ENCODE peak calls at places on chromosomes 2 and 18, in five cellular contexts. V is SK-N-SH, O is endothelial cell of umbilical vein, H is neural progenitor cell, C is GM23248. Y is an unnamed sample.
A peak's percentile ranks its signal among the peaks of the same experiment; 100 is the strongest.

GRCh38 chr2:128494640-128495321 is 176.1 kb upstream of the HS6ST1 start:
- DNase-seq in C (no peak), H (no peak), V (peak; percentile 47), O (peak; percentile 3), Y (no peak)

GRCh38 chr2:6877402-6878305 is at the start of gene RSAD2:
- DNase-seq in C (peak; percentile 66), V (no peak), O (peak; percentile 37), H (no peak), Y (peak; percentile 79)

GRCh38 chr18:70454705-70455322 is 166.0 kb downstream of the SOCS6 start:
- DNase-seq in C (peak; percentile 85), O (peak; percentile 67), H (peak; percentile 71), V (peak; percentile 55), Y (peak; percentile 60)

GRCh38 chr18:69763002-69763401 is 184.7 kb downstream of the CD226 start:
- DNase-seq in O (no peak), C (no peak), V (no peak), H (no peak), Y (no peak)

GRCh38 chr2:173355132-173355865 is 627 bp downstream of the CDCA7 start:
- DNase-seq in C (peak; percentile 70), H (peak; percentile 70), V (peak; percentile 79), O (peak; percentile 77), Y (peak; percentile 30)

GRCh38 chr2:109260886-109261700 is 132.1 kb downstream of the SH3RF3 start:
- DNase-seq in C (peak; percentile 49), O (no peak), V (no peak), H (peak; percentile 32), Y (peak; percentile 28)

GRCh38 chr2:236939751-236940229 is 145.9 kb upstream of the COPS8 start:
- DNase-seq in H (no peak), V (no peak), C (peak; percentile 65), O (peak; percentile 94), Y (no peak)

GRCh38 chr18:49399003-49399402 is 61.4 kb downstream of the DYM start:
- DNase-seq in C (no peak), H (no peak), V (peak; percentile 4), O (peak; percentile 74), Y (no peak)

GRCh38 chr2:12288048-12288447 is 428.7 kb upstream of the TRIB2 start:
- DNase-seq in O (no peak), H (no peak), V (no peak), C (no peak), Y (no peak)

GRCh38 chr2:238462782-238463396 is 36.2 kb downstream of the ASB1 start:
- DNase-seq in O (peak; percentile 63), C (peak; percentile 65), H (peak; percentile 48), V (peak; percentile 69), Y (peak; percentile 77)

GRCh38 chr2:158493458-158493857 is 36.7 kb downstream of the PKP4 start:
- DNase-seq in H (peak; percentile 12), V (no peak), O (no peak), C (no peak), Y (no peak)

GRCh38 chr2:171134624-171135230 is 26.0 kb downstream of the TLK1 start:
- DNase-seq in O (no peak), V (no peak), H (peak; percentile 28), C (no peak), Y (no peak)

GRCh38 chr18:37956902-37957301 is 391.3 kb upstream of the CELF4 start:
- DNase-seq in V (no peak), C (no peak), O (no peak), H (no peak), Y (no peak)

GRCh38 chr2:10258726-10259125 is 44.0 kb upstream of the HPCAL1 start:
- DNase-seq in C (no peak), O (no peak), V (no peak), H (no peak), Y (no peak)

GRCh38 chr2:10257036-10257435 is 45.7 kb upstream of the HPCAL1 start:
- DNase-seq in C (no peak), V (no peak), H (no peak), O (no peak), Y (no peak)

GRCh38 chr2:10258326-10258725 is 44.4 kb upstream of the HPCAL1 start:
- DNase-seq in O (no peak), H (no peak), C (no peak), V (no peak), Y (no peak)

GRCh38 chr2:10257500-10258147 is 45.1 kb upstream of the HPCAL1 start:
- DNase-seq in C (no peak), O (no peak), H (no peak), V (no peak), Y (no peak)

GRCh38 chr2:10260130-10260529 is 42.6 kb upstream of the HPCAL1 start:
- DNase-seq in H (no peak), O (no peak), V (no peak), C (peak; percentile 52), Y (no peak)
- H3K9ac ChIP-seq in H (no peak overlapping the region), O (no peak overlapping the region), V (no peak overlapping the region), C (no peak overlapping the region), Y (no peak overlapping the region)

DNA sequence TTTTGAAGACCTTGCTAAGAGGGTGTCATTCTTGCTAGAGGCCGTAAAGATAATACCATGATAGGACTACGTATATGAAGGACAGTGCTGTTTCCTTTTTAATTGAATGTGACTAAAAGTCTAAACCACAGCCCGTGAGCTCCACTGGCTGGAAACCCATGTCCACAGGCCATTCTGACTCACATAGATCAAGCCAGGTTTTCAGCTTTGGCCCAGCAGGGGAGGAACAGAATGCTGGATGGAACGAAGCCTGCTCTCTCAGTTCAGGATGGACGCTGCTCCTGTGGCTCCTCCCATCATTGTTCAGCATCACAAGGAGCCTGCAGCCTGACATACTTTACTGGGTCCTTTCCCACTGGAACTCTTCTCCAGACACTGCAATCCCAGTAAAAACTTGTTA is 47.6 kb downstream of the ALPK2 start:
- DNase-seq in C (peak; percentile 98), H (no peak), V (no peak), O (no peak), Y (no peak)
- H3K9ac ChIP-seq in C (peak overlapping the region; percentile 39), H (no peak overlapping the region), V (peak overlapping the region; percentile 29), O (no peak overlapping the region), Y (no peak overlapping the region)

DNA sequence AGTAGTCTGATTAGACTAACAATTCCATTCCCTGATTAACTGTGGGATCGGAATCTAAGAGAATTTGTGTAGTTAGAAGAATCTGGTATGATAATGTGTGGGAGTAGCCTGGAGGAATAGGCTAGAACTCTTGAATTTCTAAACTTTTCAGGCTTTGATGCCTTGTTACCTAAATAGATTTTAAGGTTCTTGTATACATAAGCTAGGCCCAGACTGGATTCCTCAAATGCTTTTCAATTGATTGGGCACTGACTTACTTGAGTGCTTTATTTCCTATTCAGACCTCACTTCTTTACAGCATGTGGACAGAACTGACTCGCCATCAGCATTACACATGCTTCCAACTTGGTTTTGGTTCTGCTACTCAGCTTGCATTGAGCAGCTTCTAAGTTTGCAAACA is 5.5 kb downstream of the PARD3B start:
- DNase-seq in V (no peak), O (no peak), C (peak; percentile 77), H (no peak), Y (no peak)
- H3K9ac ChIP-seq in V (no peak overlapping the region), O (no peak overlapping the region), C (peak overlapping the region; percentile 54), H (no peak overlapping the region), Y (no peak overlapping the region)

GRCh38 chr2:235605999-235606715 is 112.3 kb downstream of the AGAP1 start:
- DNase-seq in H (peak; percentile 21), V (peak; percentile 63), C (peak; percentile 86), O (no peak), Y (no peak)

GRCh38 chr2:235603659-235604058 is 109.8 kb downstream of the AGAP1 start:
- DNase-seq in H (no peak), O (no peak), C (no peak), V (no peak), Y (no peak)

GRCh38 chr2:235607541-235608199 is 113.8 kb downstream of the AGAP1 start:
- DNase-seq in O (no peak), V (no peak), H (no peak), C (peak; percentile 79), Y (no peak)

GRCh38 chr2:235608200-235608591 is 114.4 kb downstream of the AGAP1 start:
- DNase-seq in H (no peak), C (no peak), V (no peak), O (no peak), Y (no peak)

GRCh38 chr2:235605306-235605998 is 111.6 kb downstream of the AGAP1 start:
- DNase-seq in H (peak; percentile 94), C (peak; percentile 100), V (peak; percentile 89), O (peak; percentile 25), Y (no peak)
- H3K9ac ChIP-seq in H (no peak overlapping the region), C (peak overlapping the region; percentile 80), V (peak overlapping the region; percentile 1), O (no peak overlapping the region), Y (no peak overlapping the region)

DNA sequence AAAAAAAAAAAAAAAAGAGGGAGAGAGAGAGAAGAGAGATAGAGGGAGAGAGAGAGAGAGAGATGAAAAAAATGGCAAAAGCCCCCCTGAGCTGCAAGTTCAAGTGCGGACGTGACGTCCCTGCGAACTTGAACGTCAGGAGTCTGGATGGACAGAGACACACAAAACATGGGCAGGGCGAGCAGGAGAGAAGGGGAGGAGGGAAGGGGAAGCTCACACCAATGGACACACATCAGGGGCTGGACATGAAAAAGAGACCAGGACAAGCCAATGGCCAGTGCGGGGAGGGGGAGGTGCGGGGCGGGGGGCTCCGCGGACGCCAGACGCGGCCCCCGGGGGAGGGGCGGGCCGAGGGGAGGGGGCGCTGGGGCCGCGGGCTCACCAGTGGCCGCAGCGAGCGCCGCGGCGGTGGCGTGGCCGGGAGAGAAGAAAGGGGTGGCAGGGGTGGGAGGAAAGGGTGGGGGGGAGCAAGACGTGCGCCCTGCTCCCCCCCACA is at the start of gene BCL11A:
- DNase-seq in C (peak; percentile 84), V (peak; percentile 83), O (peak; percentile 74), H (peak; percentile 80), Y (peak; percentile 67)
- H3K9ac ChIP-seq in C (peak within 1 kb of the TSS; percentile 79), V (peak within 1 kb of the TSS; percentile 86), O (no peak within 1 kb of the TSS), H (no peak within 1 kb of the TSS), Y (peak within 1 kb of the TSS; percentile 66)

DNA sequence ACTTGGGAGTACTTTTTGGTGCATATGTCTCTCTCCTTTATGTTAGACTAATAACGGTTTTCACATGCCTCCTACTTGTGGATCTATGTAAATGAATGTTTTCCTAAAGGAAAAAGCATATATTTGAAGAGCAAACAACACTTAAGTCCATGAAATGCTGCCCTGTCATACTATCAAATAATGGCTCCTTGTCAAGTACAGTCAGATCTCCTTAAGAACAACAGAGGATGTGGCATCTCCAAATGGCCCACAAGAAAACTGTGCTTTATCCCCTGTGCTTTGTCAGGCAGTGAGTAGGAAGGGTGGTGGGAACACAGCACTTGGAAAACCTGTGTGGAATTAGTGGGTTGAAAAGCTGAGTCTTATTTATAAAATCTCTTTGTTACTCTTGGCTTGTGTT is 198.2 kb downstream of the PTGR3 start:
- DNase-seq in H (no peak), O (no peak), C (no peak), V (no peak), Y (no peak)
- H3K9ac ChIP-seq in H (no peak overlapping the region), O (no peak overlapping the region), C (no peak overlapping the region), V (no peak overlapping the region), Y (no peak overlapping the region)

GRCh38 chr2:23579674-23580073 is 194.7 kb downstream of the KLHL29 start:
- DNase-seq in C (no peak), V (no peak), H (no peak), O (no peak), Y (no peak)
- H3K9ac ChIP-seq in C (no peak overlapping the region), V (no peak overlapping the region), H (no peak overlapping the region), O (no peak overlapping the region), Y (no peak overlapping the region)

GRCh38 chr2:75707901-75708300 is 2.8 kb downstream of the GCFC2 start:
- DNase-seq in H (no peak), C (peak; percentile 68), V (no peak), O (no peak), Y (no peak)
- H3K9ac ChIP-seq in H (no peak overlapping the region), C (peak overlapping the region; percentile 25), V (no peak overlapping the region), O (no peak overlapping the region), Y (no peak overlapping the region)

Y was measured in MM.1S.